ENCODE peak calls at places on chromosomes 13 and 19, in five cellular contexts. One of them, this sample, is unnamed.

GRCh38 chr13:70708744-70709143 is 600.5 kb upstream of the KLHL1 start:
- ATAC-seq in gastrocnemius medialis: no peak
- ATAC-seq in left colon: no peak
- ATAC-seq in T-cell: no peak
- ATAC-seq in left lung: no peak
- ATAC-seq in this sample: no peak

GRCh38 chr13:27006519-27007161 is 165.0 kb downstream of the USP12 start:
- ATAC-seq in gastrocnemius medialis: no peak
- ATAC-seq in left colon: peak; percentile 90
- ATAC-seq in T-cell: no peak
- ATAC-seq in left lung: peak; percentile 97
- ATAC-seq in this sample: no peak

GRCh38 chr19:8343483-8343844 is 402 bp upstream of the KANK3 start:
- ATAC-seq in gastrocnemius medialis: no peak
- ATAC-seq in left colon: no peak
- ATAC-seq in T-cell: peak; percentile 2
- ATAC-seq in left lung: no peak
- ATAC-seq in this sample: no peak

GRCh38 chr13:20767309-20767943 is 6.3 kb downstream of the EEF1AKMT1 start:
- ATAC-seq in gastrocnemius medialis: no peak
- ATAC-seq in left colon: no peak
- ATAC-seq in T-cell: no peak
- ATAC-seq in left lung: no peak
- ATAC-seq in this sample: no peak

GRCh38 chr19:18894254-18895037 is 1.5 kb downstream of the CERS1 start:
- ATAC-seq in gastrocnemius medialis: peak; percentile 14
- ATAC-seq in left colon: no peak
- ATAC-seq in T-cell: no peak
- ATAC-seq in left lung: no peak
- ATAC-seq in this sample: no peak

GRCh38 chr13:69857188-69857821 is 250.3 kb upstream of the ATXN8OS start:
- ATAC-seq in gastrocnemius medialis: no peak
- ATAC-seq in left colon: peak; percentile 71
- ATAC-seq in T-cell: no peak
- ATAC-seq in left lung: peak; percentile 75
- ATAC-seq in this sample: no peak

GRCh38 chr19:39124136-39124764 is 1.3 kb upstream of the PAK4 start:
- ATAC-seq in gastrocnemius medialis: no peak
- ATAC-seq in left colon: no peak
- ATAC-seq in T-cell: no peak
- ATAC-seq in left lung: no peak
- ATAC-seq in this sample: no peak

GRCh38 chr19:13825489-13826475 is 30.5 kb downstream of the ZSWIM4 start:
- ATAC-seq in gastrocnemius medialis: no peak
- ATAC-seq in left colon: peak; percentile 69
- ATAC-seq in T-cell: no peak
- ATAC-seq in left lung: peak; percentile 19
- ATAC-seq in this sample: no peak

GRCh38 chr13:88895261-88895941 is 1224.2 kb downstream of the SLITRK5 start:
- ATAC-seq in gastrocnemius medialis: no peak
- ATAC-seq in left colon: no peak
- ATAC-seq in T-cell: no peak
- ATAC-seq in left lung: no peak
- ATAC-seq in this sample: peak; percentile 27

GRCh38 chr19:32767951-32768679 is 48.5 kb downstream of the TDRD12 start:
- ATAC-seq in gastrocnemius medialis: no peak
- ATAC-seq in left colon: no peak
- ATAC-seq in T-cell: no peak
- ATAC-seq in left lung: no peak
- ATAC-seq in this sample: no peak

GRCh38 chr13:39226359-39226758 is 188.1 kb downstream of the NHLRC3 start:
- ATAC-seq in gastrocnemius medialis: no peak
- ATAC-seq in left colon: no peak
- ATAC-seq in T-cell: no peak
- ATAC-seq in left lung: no peak
- ATAC-seq in this sample: no peak

GRCh38 chr19:28319918-28320317 is 893.0 kb downstream of the UQCRFS1 start:
- ATAC-seq in gastrocnemius medialis: no peak
- ATAC-seq in left colon: no peak
- ATAC-seq in T-cell: no peak
- ATAC-seq in left lung: no peak
- ATAC-seq in this sample: no peak

GRCh38 chr19:2720777-2721569 is at the start of gene DIRAS1:
- ATAC-seq in gastrocnemius medialis: no peak
- ATAC-seq in left colon: no peak
- ATAC-seq in T-cell: no peak
- ATAC-seq in left lung: no peak
- ATAC-seq in this sample: peak; percentile 52

GRCh38 chr19:47671499-47671898 is 41.7 kb upstream of the EHD2 start:
- ATAC-seq in gastrocnemius medialis: no peak
- ATAC-seq in left colon: no peak
- ATAC-seq in T-cell: no peak
- ATAC-seq in left lung: no peak
- ATAC-seq in this sample: no peak

GRCh38 chr13:67515895-67516294 is 285.8 kb upstream of the PCDH9 start:
- ATAC-seq in gastrocnemius medialis: no peak
- ATAC-seq in left colon: no peak
- ATAC-seq in T-cell: no peak
- ATAC-seq in left lung: no peak
- ATAC-seq in this sample: no peak

GRCh38 chr13:73661066-73661465 is 473.1 kb downstream of the KLF12 start:
- ATAC-seq in gastrocnemius medialis: no peak
- ATAC-seq in left colon: no peak
- ATAC-seq in T-cell: no peak
- ATAC-seq in left lung: no peak
- ATAC-seq in this sample: no peak

GRCh38 chr13:80235559-80236296 is 105.2 kb downstream of the SPRY2 start:
- ATAC-seq in gastrocnemius medialis: no peak
- ATAC-seq in left colon: peak; percentile 81
- ATAC-seq in T-cell: no peak
- ATAC-seq in left lung: peak; percentile 55
- ATAC-seq in this sample: no peak

GRCh38 chr13:76210262-76210661 is 574.1 kb downstream of the LMO7 start:
- ATAC-seq in gastrocnemius medialis: no peak
- ATAC-seq in left colon: no peak
- ATAC-seq in T-cell: no peak
- ATAC-seq in left lung: peak; percentile 57
- ATAC-seq in this sample: no peak

GRCh38 chr19:34733826-34734600 is at the start of gene ZNF181:
- ATAC-seq in gastrocnemius medialis: peak; percentile 92
- ATAC-seq in left colon: peak; percentile 92
- ATAC-seq in T-cell: peak; percentile 91
- ATAC-seq in left lung: peak; percentile 96
- ATAC-seq in this sample: peak; percentile 92

GRCh38 chr13:100269837-100270236 is 180.9 kb downstream of the PCCA start:
- ATAC-seq in gastrocnemius medialis: peak; percentile 46
- ATAC-seq in left colon: peak; percentile 78
- ATAC-seq in T-cell: no peak
- ATAC-seq in left lung: peak; percentile 74
- ATAC-seq in this sample: no peak

GRCh38 chr19:58182577-58182988 is 278 bp upstream of the ZNF274 start:
- ATAC-seq in gastrocnemius medialis: no peak
- ATAC-seq in left colon: no peak
- ATAC-seq in T-cell: peak; percentile 76
- ATAC-seq in left lung: peak; percentile 92
- ATAC-seq in this sample: peak; percentile 92

GRCh38 chr13:42990991-42991891 is 800 bp downstream of the EPSTI1 start:
- ATAC-seq in gastrocnemius medialis: no peak
- ATAC-seq in left colon: peak; percentile 56
- ATAC-seq in T-cell: no peak
- ATAC-seq in left lung: peak; percentile 40
- ATAC-seq in this sample: no peak

GRCh38 chr13:20192470-20193141 is at the start of gene GJB2:
- ATAC-seq in gastrocnemius medialis: no peak
- ATAC-seq in left colon: peak; percentile 68
- ATAC-seq in T-cell: peak; percentile 41
- ATAC-seq in left lung: peak; percentile 63
- ATAC-seq in this sample: peak; percentile 25

GRCh38 chr19:45878043-45878794 is 7.7 kb downstream of the IRF2BP1 start:
- ATAC-seq in gastrocnemius medialis: peak; percentile 90
- ATAC-seq in left colon: peak; percentile 61
- ATAC-seq in T-cell: no peak
- ATAC-seq in left lung: peak; percentile 52
- ATAC-seq in this sample: no peak

GRCh38 chr13:74090869-74091605 is 43.2 kb downstream of the KLF12 start:
- ATAC-seq in gastrocnemius medialis: no peak
- ATAC-seq in left colon: no peak
- ATAC-seq in T-cell: no peak
- ATAC-seq in left lung: no peak
- ATAC-seq in this sample: no peak

GRCh38 chr13:23074054-23074805 is 106.5 kb upstream of the SGCG start:
- ATAC-seq in gastrocnemius medialis: no peak
- ATAC-seq in left colon: no peak
- ATAC-seq in T-cell: no peak
- ATAC-seq in left lung: no peak
- ATAC-seq in this sample: no peak

GRCh38 chr19:11580665-11581418 is 3.4 kb upstream of the ACP5 start:
- ATAC-seq in gastrocnemius medialis: no peak
- ATAC-seq in left colon: no peak
- ATAC-seq in T-cell: no peak
- ATAC-seq in left lung: peak; percentile 30
- ATAC-seq in this sample: no peak

GRCh38 chr19:13102416-13102665 is 317 bp downstream of the LYL1 start:
- ATAC-seq in gastrocnemius medialis: no peak
- ATAC-seq in left colon: peak; percentile 16
- ATAC-seq in T-cell: no peak
- ATAC-seq in left lung: no peak
- ATAC-seq in this sample: no peak

GRCh38 chr19:38743394-38744297 is 628 bp downstream of the CAPN12 start:
- ATAC-seq in gastrocnemius medialis: no peak
- ATAC-seq in left colon: no peak
- ATAC-seq in T-cell: no peak
- ATAC-seq in left lung: no peak
- ATAC-seq in this sample: no peak

GRCh38 chr19:16340092-16340491 is 15.5 kb downstream of the KLF2 start:
- ATAC-seq in gastrocnemius medialis: no peak
- ATAC-seq in left colon: no peak
- ATAC-seq in T-cell: no peak
- ATAC-seq in left lung: no peak
- ATAC-seq in this sample: no peak

GRCh38 chr19:7706662-7707454 is 4.9 kb upstream of the FCER2 start:
- ATAC-seq in gastrocnemius medialis: no peak
- ATAC-seq in left colon: no peak
- ATAC-seq in T-cell: no peak
- ATAC-seq in left lung: no peak
- ATAC-seq in this sample: no peak

GRCh38 chr19:41895745-41896580 is 13.0 kb downstream of the ARHGEF1 start:
- ATAC-seq in gastrocnemius medialis: no peak
- ATAC-seq in left colon: no peak
- ATAC-seq in T-cell: peak; percentile 25
- ATAC-seq in left lung: no peak
- ATAC-seq in this sample: no peak

GRCh38 chr13:40170982-40171381 is 495.5 kb downstream of the FOXO1 start:
- ATAC-seq in gastrocnemius medialis: no peak
- ATAC-seq in left colon: no peak
- ATAC-seq in T-cell: no peak
- ATAC-seq in left lung: no peak
- ATAC-seq in this sample: peak; percentile 56

GRCh38 chr13:45269204-45269603 is 68.4 kb upstream of the KCTD4 start:
- ATAC-seq in gastrocnemius medialis: no peak
- ATAC-seq in left colon: no peak
- ATAC-seq in T-cell: no peak
- ATAC-seq in left lung: no peak
- ATAC-seq in this sample: no peak

GRCh38 chr13:51562011-51562671 is 22.1 kb upstream of the WDFY2 start:
- ATAC-seq in gastrocnemius medialis: no peak
- ATAC-seq in left colon: no peak
- ATAC-seq in T-cell: no peak
- ATAC-seq in left lung: peak; percentile 44
- ATAC-seq in this sample: peak; percentile 95

GRCh38 chr13:33206945-33207615 is 78.5 kb downstream of the STARD13 start:
- ATAC-seq in gastrocnemius medialis: no peak
- ATAC-seq in left colon: peak; percentile 29
- ATAC-seq in T-cell: no peak
- ATAC-seq in left lung: peak; percentile 69
- ATAC-seq in this sample: no peak

GRCh38 chr13:70964124-70964523 is 855.9 kb upstream of the KLHL1 start:
- ATAC-seq in gastrocnemius medialis: no peak
- ATAC-seq in left colon: peak; percentile 29
- ATAC-seq in T-cell: no peak
- ATAC-seq in left lung: peak; percentile 62
- ATAC-seq in this sample: no peak

GRCh38 chr13:48976677-48977625 is 1.2 kb downstream of the FNDC3A start:
- ATAC-seq in gastrocnemius medialis: peak; percentile 61
- ATAC-seq in left colon: peak; percentile 77
- ATAC-seq in T-cell: no peak
- ATAC-seq in left lung: peak; percentile 59
- ATAC-seq in this sample: no peak

GRCh38 chr19:12085074-12085818 is 20.7 kb downstream of the ZNF844 start:
- ATAC-seq in gastrocnemius medialis: no peak
- ATAC-seq in left colon: no peak
- ATAC-seq in T-cell: no peak
- ATAC-seq in left lung: no peak
- ATAC-seq in this sample: no peak